ENCODE peak calls at places on chromosomes 2 and 18, in six cellular contexts. One of them, this sample, is unnamed.
A peak's percentile ranks its signal among the peaks of the same experiment; 100 is the strongest.

GRCh38 chr2:157182834-157183396 is 74.6 kb upstream of the GALNT5 start:
- DNase-seq in heart right ventricle: no peak
- DNase-seq in AG20443: peak; percentile 76
- DNase-seq in NCI-H1092: no peak
- DNase-seq in hypothalamus: no peak
- DNase-seq in kidney epithelial cell: peak; percentile 18
- DNase-seq in this sample: no peak

GRCh38 chr2:175871331-175871730 is 130.7 kb downstream of the LNPK start:
- DNase-seq in heart right ventricle: no peak
- DNase-seq in AG20443: peak; percentile 66
- DNase-seq in NCI-H1092: no peak
- DNase-seq in hypothalamus: no peak
- DNase-seq in kidney epithelial cell: no peak
- DNase-seq in this sample: no peak

GRCh38 chr18:54130177-54130576 is 94.3 kb downstream of the MBD2 start:
- DNase-seq in heart right ventricle: no peak
- DNase-seq in AG20443: no peak
- DNase-seq in NCI-H1092: no peak
- DNase-seq in hypothalamus: no peak
- DNase-seq in kidney epithelial cell: no peak
- DNase-seq in this sample: no peak

GRCh38 chr2:40281021-40281940 is 170.6 kb downstream of the SLC8A1 start:
- DNase-seq in heart right ventricle: peak; percentile 58
- DNase-seq in AG20443: peak; percentile 55
- DNase-seq in NCI-H1092: no peak
- DNase-seq in hypothalamus: no peak
- DNase-seq in kidney epithelial cell: peak; percentile 71
- DNase-seq in this sample: no peak

GRCh38 chr2:83851066-83851465 is 608.0 kb downstream of the SUCLG1 start:
- DNase-seq in heart right ventricle: no peak
- DNase-seq in AG20443: no peak
- DNase-seq in NCI-H1092: no peak
- DNase-seq in hypothalamus: no peak
- DNase-seq in kidney epithelial cell: no peak
- DNase-seq in this sample: no peak

GRCh38 chr2:108916397-108917077 is 72.5 kb downstream of the EDAR start:
- DNase-seq in heart right ventricle: no peak
- DNase-seq in AG20443: no peak
- DNase-seq in NCI-H1092: no peak
- DNase-seq in hypothalamus: no peak
- DNase-seq in kidney epithelial cell: no peak
- DNase-seq in this sample: no peak

GRCh38 chr2:205716126-205716525 is 33.8 kb downstream of the NRP2 start:
- DNase-seq in heart right ventricle: no peak
- DNase-seq in AG20443: no peak
- DNase-seq in NCI-H1092: no peak
- DNase-seq in hypothalamus: no peak
- DNase-seq in kidney epithelial cell: no peak
- DNase-seq in this sample: no peak

GRCh38 chr2:173607601-173608311 is 253.1 kb downstream of the CDCA7 start:
- DNase-seq in heart right ventricle: peak; percentile 23
- DNase-seq in AG20443: no peak
- DNase-seq in NCI-H1092: peak; percentile 7
- DNase-seq in hypothalamus: no peak
- DNase-seq in kidney epithelial cell: no peak
- DNase-seq in this sample: no peak